ENCODE peak calls at places on chromosomes 4 and X, in six cellular contexts. M is breast epithelium, V is stomach, A is suprapubic skin, B is esophagus muscularis mucosa, R is HCT116. H is an unnamed sample.

GRCh38 chr4:114364857-114365256 is 233.8 kb upstream of the UGT8 start:
- DNase-seq in M (no peak), V (no peak), A (no peak), B (no peak), R (no peak), H (no peak)

GRCh38 chr4:44448548-44449443 is at the start of gene KCTD8:
- DNase-seq in M (peak), V (peak), A (peak), B (peak), R (no peak), H (peak)

GRCh38 chr4:80268081-80268823 is 1.8 kb downstream of the FGF5 start:
- DNase-seq in M (no peak), V (no peak), A (no peak), B (no peak), R (no peak), H (no peak)

GRCh38 chrX:9824554-9824953 is 38.3 kb downstream of the SHROOM2 start:
- DNase-seq in M (no peak), V (no peak), A (no peak), B (no peak), R (no peak), H (no peak)

GRCh38 chrX:134603806-134604700 is 54.2 kb downstream of the PLAC1 start:
- DNase-seq in M (no peak), V (no peak), A (no peak), B (no peak), R (peak), H (no peak)

GRCh38 chrX:16033336-16033735 is 90.0 kb upstream of the GRPR start:
- DNase-seq in M (no peak), V (no peak), A (no peak), B (no peak), R (no peak), H (no peak)

GRCh38 chr4:83112678-83113428 is 1.7 kb downstream of the PLAC8 start:
- DNase-seq in M (no peak), V (no peak), A (no peak), B (no peak), R (no peak), H (no peak)

GRCh38 chrX:45628041-45628440 is 427.4 kb upstream of the DIPK2B start:
- DNase-seq in M (no peak), V (no peak), A (no peak), B (no peak), R (no peak), H (no peak)

GRCh38 chr4:175109933-175110332 is 191.8 kb downstream of the ADAM29 start:
- DNase-seq in M (no peak), V (no peak), A (no peak), B (no peak), R (no peak), H (no peak)

GRCh38 chr4:6858997-6859396 is 50.6 kb upstream of the TBC1D14 start:
- DNase-seq in M (no peak), V (no peak), A (no peak), B (no peak), R (no peak), H (peak)

GRCh38 chrX:132877954-132878536 is 80.4 kb downstream of the HS6ST2 start:
- DNase-seq in M (no peak), V (no peak), A (no peak), B (no peak), R (no peak), H (no peak)

GRCh38 chrX:138008280-138008679 is 442.4 kb downstream of the ZIC3 start:
- DNase-seq in M (no peak), V (no peak), A (no peak), B (no peak), R (no peak), H (no peak)

GRCh38 chr4:3363411-3364141 is 70.8 kb downstream of the RGS12 start:
- DNase-seq in M (no peak), V (no peak), A (peak), B (no peak), R (no peak), H (no peak)

GRCh38 chr4:5696341-5696740 is 12.0 kb downstream of the EVC2 start:
- DNase-seq in M (no peak), V (no peak), A (no peak), B (no peak), R (no peak), H (no peak)

GRCh38 chr4:122329876-122330595 is 48.8 kb upstream of the ADAD1 start:
- DNase-seq in M (no peak), V (no peak), A (no peak), B (no peak), R (no peak), H (no peak)

GRCh38 chr4:169042608-169043007 is 32.6 kb upstream of the CBR4 start:
- DNase-seq in M (no peak), V (no peak), A (no peak), B (no peak), R (no peak), H (no peak)

GRCh38 chrX:46649421-46650260 is 76.1 kb downstream of the CHST7 start:
- DNase-seq in M (no peak), V (peak), A (no peak), B (no peak), R (no peak), H (peak)

GRCh38 chr4:17762705-17763104 is 18.7 kb downstream of the FAM184B start:
- DNase-seq in M (no peak), V (no peak), A (no peak), B (no peak), R (no peak), H (no peak)

GRCh38 chr4:183337349-183337748 is 15.1 kb upstream of the CLDN24 start:
- DNase-seq in M (no peak), V (peak), A (peak), B (no peak), R (no peak), H (no peak)

GRCh38 chrX:30301203-30301602 is 8.0 kb downstream of the NR0B1 start:
- DNase-seq in M (no peak), V (no peak), A (no peak), B (no peak), R (no peak), H (no peak)

GRCh38 chrX:136192839-136193414 is 45.6 kb downstream of the FHL1 start:
- DNase-seq in M (no peak), V (no peak), A (no peak), B (no peak), R (no peak), H (no peak)
- H3K27ac ChIP-seq in M (no peak), V (peak), A (no peak), B (peak), R (no peak), H (no peak)

GRCh38 chr4:10085386-10085785 is 31.2 kb downstream of the WDR1 start:
- DNase-seq in M (peak), V (no peak), A (no peak), B (no peak), R (no peak), H (no peak)

GRCh38 chr4:10082459-10083272 is 33.9 kb downstream of the WDR1 start:
- DNase-seq in M (peak), V (peak), A (peak), B (no peak), R (no peak), H (no peak)

GRCh38 chr4:10084651-10085320 is 31.8 kb downstream of the WDR1 start:
- DNase-seq in M (no peak), V (no peak), A (peak), B (no peak), R (no peak), H (no peak)

GRCh38 chr4:10083331-10083769 is 33.2 kb downstream of the WDR1 start:
- DNase-seq in M (peak), V (peak), A (peak), B (no peak), R (no peak), H (no peak)

DNA sequence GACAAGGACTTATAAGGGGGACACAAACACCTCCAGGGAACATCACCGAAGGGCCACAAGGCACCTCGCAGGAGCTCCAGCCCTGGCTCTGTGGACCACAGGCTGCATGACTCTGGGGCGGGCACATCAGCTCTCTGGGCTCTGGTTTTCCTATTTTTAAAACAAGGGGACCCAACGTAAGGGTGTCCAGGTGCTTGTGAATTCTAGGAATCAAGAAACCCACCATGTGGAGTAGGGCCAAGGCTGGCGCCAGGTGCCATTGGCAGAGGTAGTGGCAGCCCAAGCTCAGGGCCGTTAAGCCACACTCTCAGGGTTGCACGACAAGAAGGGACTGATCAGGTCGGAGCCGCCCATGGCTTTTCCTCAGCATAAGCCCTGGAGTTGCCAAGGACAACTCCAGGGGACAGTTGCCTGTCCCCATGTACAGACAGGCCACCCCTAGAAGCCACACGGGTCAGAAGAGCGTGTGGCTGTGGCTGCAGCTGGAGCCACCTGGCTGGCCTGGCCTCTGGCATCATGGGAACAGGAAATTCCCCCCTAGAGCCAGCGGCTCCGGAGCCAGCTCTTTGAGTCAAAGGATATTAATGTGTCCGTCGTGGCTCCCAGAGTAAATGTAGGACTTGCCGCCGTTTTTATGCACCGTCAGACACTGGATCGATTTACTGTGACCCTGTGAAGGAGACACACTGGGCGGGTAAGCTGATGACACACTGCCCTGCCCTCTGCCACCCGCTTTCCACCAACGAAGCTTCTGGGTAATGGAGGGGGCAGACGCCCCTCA is 32.5 kb downstream of the WDR1 start:
- DNase-seq in M (peak), V (peak), A (peak), B (no peak), R (no peak), H (no peak)
- TF ChIP-seq POLR2A in M (no peak), V (no peak), A (no peak), B (no peak), R (no peak), H (no peak)

GRCh38 chr4:14168919-14169318 is 541.4 kb upstream of the BOD1L1 start:
- DNase-seq in M (no peak), V (peak), A (no peak), B (no peak), R (no peak), H (no peak)
- TF ChIP-seq POLR2AphosphoS5 in M (no peak), V (peak), A (no peak), B (no peak), R (no peak), H (no peak)

GRCh38 chr4:53307819-53308773 is 57.8 kb downstream of the SCFD2 start:
- DNase-seq in M (no peak), V (no peak), A (no peak), B (no peak), R (no peak), H (no peak)

GRCh38 chr4:53306729-53307128 is 59.1 kb downstream of the SCFD2 start:
- DNase-seq in M (no peak), V (no peak), A (no peak), B (no peak), R (no peak), H (no peak)

GRCh38 chr4:53309321-53310020 is 56.4 kb downstream of the SCFD2 start:
- DNase-seq in M (no peak), V (no peak), A (no peak), B (no peak), R (no peak), H (no peak)

GRCh38 chr4:53307210-53307609 is 58.7 kb downstream of the SCFD2 start:
- DNase-seq in M (no peak), V (no peak), A (no peak), B (no peak), R (no peak), H (no peak)
- H3K27ac ChIP-seq in M (no peak), V (no peak), A (no peak), B (no peak), R (no peak), H (no peak)